ENCODE peak calls at places on chromosomes 5 and 9, in four cellular contexts. F is transverse colon, T is A549, G is mammary epithelial cell. Q is an unnamed sample.

GRCh38 chr9:4229252-4229651 is 70.6 kb downstream of the GLIS3 start:
- DNase-seq in F (no peak), T (no peak), G (no peak), Q (no peak)

GRCh38 chr5:17224858-17225436 is 7.5 kb downstream of the BASP1 start:
- DNase-seq in F (no peak), T (no peak), G (peak; percentile 24), Q (peak; percentile 38)

GRCh38 chr9:97487107-97487506 is 14.4 kb upstream of the TMOD1 start:
- DNase-seq in F (no peak), T (peak; percentile 37), G (peak; percentile 49), Q (no peak)

GRCh38 chr9:134366223-134367031 is 40.2 kb downstream of the RXRA start:
- DNase-seq in G (peak; percentile 58), F (peak; percentile 90), T (peak; percentile 81), Q (no peak)

GRCh38 chr5:178477224-178478201 is 112.7 kb downstream of the COL23A1 start:
- DNase-seq in F (no peak), T (no peak), G (no peak), Q (no peak)

GRCh38 chr5:73018892-73019291 is 63.1 kb downstream of the FCHO2 start:
- DNase-seq in F (no peak), G (no peak), T (no peak), Q (no peak)

GRCh38 chr5:115961413-115962238 is 649 bp upstream of the LVRN start:
- DNase-seq in G (no peak), F (no peak), T (no peak), Q (peak; percentile 33)

GRCh38 chr5:148542812-148543211 is 111.5 kb downstream of the HTR4 start:
- DNase-seq in F (no peak), T (no peak), G (peak; percentile 27), Q (no peak)

GRCh38 chr9:137430723-137431415 is 7.7 kb downstream of the NOXA1 start:
- DNase-seq in T (no peak), F (no peak), G (no peak), Q (no peak)

GRCh38 chr5:18314192-18314778 is 680.0 kb downstream of the TAF11L14 start:
- DNase-seq in F (no peak), G (no peak), T (peak; percentile 33), Q (peak; percentile 29)

GRCh38 chr5:334903-335739 is 13.6 kb downstream of the AHRR start:
- DNase-seq in G (no peak), T (no peak), F (no peak), Q (no peak)

GRCh38 chr5:181120311-181120710 is 10.7 kb downstream of the OR2V1 start:
- DNase-seq in G (peak; percentile 31), F (no peak), T (no peak), Q (no peak)

GRCh38 chr9:4327504-4328191 is 27.8 kb upstream of the GLIS3 start:
- DNase-seq in G (peak; percentile 18), T (no peak), F (no peak), Q (no peak)

GRCh38 chr5:143922718-143923117 is 110.8 kb downstream of the HMHB1 start:
- DNase-seq in F (no peak), G (peak; percentile 50), T (peak; percentile 38), Q (no peak)

GRCh38 chr9:110996436-110997224 is 41.6 kb downstream of the LPAR1 start:
- DNase-seq in F (peak; percentile 52), G (peak; percentile 12), T (no peak), Q (no peak)

GRCh38 chr9:77605449-77606220 is 42.5 kb downstream of the GNA14 start:
- DNase-seq in G (no peak), T (no peak), F (no peak), Q (no peak)

DNA sequence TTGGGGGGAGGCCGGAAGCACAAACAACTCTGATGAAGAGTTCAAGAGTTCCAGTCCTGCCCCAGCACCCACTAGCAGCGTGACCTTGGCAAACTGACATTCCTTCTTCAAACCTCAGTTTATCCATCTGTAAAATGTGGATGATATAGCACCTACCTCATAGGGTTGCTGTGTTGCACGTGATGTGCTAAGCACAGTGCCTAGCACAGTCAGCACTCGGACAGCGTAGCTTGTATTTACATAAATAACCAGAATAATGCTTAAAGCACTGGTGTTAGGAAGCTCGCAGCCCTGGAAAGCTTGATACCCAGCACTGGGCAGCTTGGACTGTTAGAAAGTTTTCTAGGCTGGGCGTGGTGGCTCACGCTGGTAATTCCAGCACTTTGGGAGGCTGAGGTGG is 5.1 kb downstream of the PKN3 start:
- DNase-seq in F (no peak), G (no peak), T (no peak), Q (no peak)
- TF ChIP-seq CTCF in F (no peak), G (no peak), T (no peak), Q (no peak)

GRCh38 chr9:81389569-81389993 is 299.8 kb downstream of the TLE1 start:
- DNase-seq in T (peak; percentile 90), G (peak; percentile 89), F (peak; percentile 11), Q (no peak)
- TF ChIP-seq CTCF in T (no peak), G (no peak), F (no peak), Q (no peak)

GRCh38 chr9:121498487-121499176 is 1.0 kb downstream of the GGTA1 start:
- DNase-seq in G (peak; percentile 43), T (peak; percentile 46), F (no peak), Q (peak; percentile 50)

GRCh38 chr9:121498150-121498486 is 1.5 kb downstream of the GGTA1 start:
- DNase-seq in T (peak; percentile 84), G (peak; percentile 70), F (peak; percentile 49), Q (peak; percentile 93)

GRCh38 chr9:121499177-121499426 is 542 bp downstream of the GGTA1 start:
- DNase-seq in T (no peak), G (no peak), F (no peak), Q (peak; percentile 45)

GRCh38 chr9:121499427-121500164 is at the start of gene GGTA1:
- DNase-seq in T (peak; percentile 33), F (peak; percentile 48), G (peak; percentile 50), Q (peak; percentile 69)

GRCh38 chr9:121500165-121500478 is 478 bp upstream of the GGTA1 start:
- DNase-seq in G (no peak), T (no peak), F (no peak), Q (no peak)
- TF ChIP-seq CTCF in G (no peak), T (no peak), F (no peak), Q (no peak)

GRCh38 chr9:88777498-88778312 is 213.6 kb upstream of the S1PR3 start:
- DNase-seq in T (no peak), F (no peak), G (no peak), Q (no peak)

GRCh38 chr9:88784960-88785359 is 206.3 kb upstream of the S1PR3 start:
- DNase-seq in T (no peak), G (no peak), F (no peak), Q (no peak)

GRCh38 chr9:88783613-88784230 is 207.5 kb upstream of the S1PR3 start:
- DNase-seq in F (no peak), T (no peak), G (no peak), Q (no peak)

GRCh38 chr9:88782931-88783451 is 208.3 kb upstream of the S1PR3 start:
- DNase-seq in G (peak; percentile 40), T (no peak), F (no peak), Q (no peak)

DNA sequence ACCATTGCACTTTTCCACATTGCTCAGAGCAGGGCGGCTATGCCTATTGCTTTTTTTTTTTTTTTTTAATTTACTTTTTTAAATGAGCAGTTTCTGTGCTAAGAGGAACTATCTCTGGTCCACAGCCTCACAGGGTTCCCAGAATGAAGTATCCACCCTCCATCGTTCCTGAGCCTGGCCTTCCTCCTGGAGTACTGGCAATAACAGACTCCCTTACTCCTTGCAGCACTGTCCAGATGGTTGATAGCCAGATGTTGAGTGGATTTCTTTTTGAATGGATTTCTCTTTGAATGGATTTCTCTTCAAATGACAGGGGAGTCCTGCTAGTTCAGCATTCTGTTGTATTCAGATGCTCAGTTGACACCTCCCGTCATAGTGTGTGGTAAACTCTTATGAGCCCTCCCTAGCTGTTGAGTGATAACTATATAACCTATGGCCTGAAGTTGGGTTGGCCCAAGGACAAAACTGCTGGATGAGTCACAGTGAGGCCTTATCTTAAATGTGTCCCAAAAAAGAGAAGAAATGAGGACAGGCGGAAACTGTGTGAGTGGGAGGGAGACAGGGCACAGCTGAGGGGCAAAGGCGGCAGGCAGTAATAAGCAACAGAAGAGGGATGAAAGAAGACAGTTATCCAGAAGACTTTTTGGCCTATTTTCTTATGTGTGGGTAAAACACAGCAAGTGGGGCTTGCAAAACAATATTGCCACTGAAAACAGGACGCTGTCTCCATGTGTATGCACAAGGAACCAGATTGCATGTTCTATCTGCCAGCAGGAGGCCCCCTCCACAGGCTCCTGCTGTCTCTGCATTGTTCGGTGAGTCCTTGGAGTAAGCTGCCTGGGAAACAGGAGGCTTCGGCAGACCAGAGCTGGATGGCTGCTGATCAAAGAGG is 209.5 kb upstream of the S1PR3 start:
- DNase-seq in F (no peak), T (peak; percentile 48), G (no peak), Q (no peak)
- TF ChIP-seq CTCF in F (no peak), T (no peak), G (no peak), Q (no peak)

DNA sequence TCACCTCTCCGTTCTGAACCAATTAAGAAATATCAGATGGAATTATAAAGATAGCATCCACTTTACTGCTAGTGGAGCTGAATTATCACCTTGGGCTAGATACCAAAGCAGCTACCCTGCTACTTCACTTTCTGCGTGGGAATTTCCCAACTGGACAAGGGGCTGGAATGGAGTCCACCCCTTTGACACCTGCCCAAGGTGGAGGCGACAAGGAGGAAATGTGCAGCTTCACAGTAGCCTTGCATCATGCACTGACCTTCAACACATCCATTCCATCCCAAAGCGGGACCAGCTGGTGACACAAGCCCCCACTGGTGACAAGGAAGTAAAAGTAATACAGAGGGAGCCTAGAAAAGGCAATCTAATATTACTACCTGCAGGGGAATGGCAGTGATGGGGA is 30.7 kb downstream of the CTNND2 start:
- DNase-seq in G (no peak), F (no peak), T (no peak), Q (no peak)
- TF ChIP-seq CTCF in G (no peak), F (no peak), T (no peak), Q (no peak)

GRCh38 chr5:145682197-145682895 is 152.8 kb downstream of the PRELID2 start:
- DNase-seq in F (no peak), G (no peak), T (no peak), Q (no peak)

GRCh38 chr5:145680169-145680568 is 155.0 kb downstream of the PRELID2 start:
- DNase-seq in T (no peak), F (no peak), G (no peak), Q (no peak)

GRCh38 chr5:145680744-145681143 is 154.4 kb downstream of the PRELID2 start:
- DNase-seq in F (peak; percentile 24), T (no peak), G (no peak), Q (no peak)

GRCh38 chr5:145681216-145681615 is 153.9 kb downstream of the PRELID2 start:
- DNase-seq in G (no peak), F (no peak), T (no peak), Q (no peak)

GRCh38 chr5:145681686-145682085 is 153.5 kb downstream of the PRELID2 start:
- DNase-seq in F (peak; percentile 53), G (peak; percentile 63), T (peak; percentile 74), Q (peak; percentile 40)
- TF ChIP-seq CTCF in F (peak; percentile 61), G (peak; percentile 92), T (peak; percentile 82), Q (peak; percentile 76)

DNA sequence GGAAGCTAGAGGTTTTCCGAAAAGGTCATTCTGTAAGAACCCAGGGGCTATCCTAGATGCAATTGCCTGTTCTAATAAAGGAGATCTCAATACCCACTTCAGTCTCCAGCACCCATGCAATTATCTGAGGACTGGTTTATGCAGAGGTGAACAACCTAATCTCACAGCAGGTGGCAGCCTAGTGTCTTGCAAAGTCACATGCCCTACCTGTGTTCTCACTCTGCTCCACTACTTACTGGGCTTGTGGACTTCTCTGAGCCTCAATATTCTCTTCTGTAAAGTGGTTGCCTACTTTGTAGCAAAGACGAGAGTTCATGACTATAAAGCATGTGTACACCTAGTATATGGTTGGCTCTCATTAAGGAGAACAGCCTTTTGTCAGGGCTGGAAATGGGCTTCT is 21.0 kb upstream of the ALDH1B1 start:
- DNase-seq in F (peak; percentile 58), T (peak; percentile 71), G (peak; percentile 52), Q (peak; percentile 75)
- TF ChIP-seq CTCF in F (peak; percentile 23), T (peak; percentile 65), G (peak; percentile 71), Q (peak; percentile 62)